ENCODE peak calls at places on chromosomes 5 and 9, in five cellular contexts. U is Caco-2; K is fibroblast of pulmonary artery; L is activated CD8-positive, alpha-beta T cell treated with anti-CD3 and anti-CD28 coated beads for 36 hours; Q is choroid plexus epithelial cell. I is an unnamed sample.

GRCh38 chr5:155394727-155395126 is 381.2 kb downstream of the KIF4B start:
- DNase-seq in U (no peak), K (no peak), L (no peak), Q (no peak), I (no peak)

GRCh38 chr5:120516799-120517198 is 52.7 kb downstream of the PRR16 start:
- DNase-seq in U (no peak), K (peak; percentile 21), L (no peak), Q (peak; percentile 77), I (no peak)

GRCh38 chr5:73759771-73760170 is 133.8 kb downstream of the ARHGEF28 start:
- DNase-seq in U (no peak), K (no peak), L (no peak), Q (no peak), I (no peak)

GRCh38 chr9:744046-744712 is 97.3 kb upstream of the DMRT1 start:
- DNase-seq in U (no peak), K (no peak), L (no peak), Q (no peak), I (no peak)

GRCh38 chr9:33315371-33315770 is 25.1 kb downstream of the NFX1 start:
- DNase-seq in U (no peak), K (no peak), L (no peak), Q (no peak), I (no peak)

GRCh38 chr5:132501961-132502931 is 11.7 kb upstream of the IRF1 start:
- DNase-seq in U (no peak), K (no peak), L (no peak), Q (peak; percentile 64), I (no peak)

GRCh38 chr9:108850293-108850897 is 5.4 kb downstream of the ACTL7B start:
- DNase-seq in U (peak; percentile 17), K (peak; percentile 66), L (no peak), Q (peak; percentile 78), I (peak; percentile 55)

GRCh38 chr5:179227196-179227577 is 118.1 kb downstream of the ADAMTS2 start:
- DNase-seq in U (no peak), K (no peak), L (no peak), Q (peak; percentile 7), I (no peak)

GRCh38 chr5:76402880-76403712 is at the start of gene IQGAP2:
- DNase-seq in U (peak; percentile 90), K (peak; percentile 52), L (peak; percentile 84), Q (peak; percentile 65), I (peak; percentile 91)

GRCh38 chr5:77328926-77329647 is 118.6 kb downstream of the PDE8B start:
- DNase-seq in U (no peak), K (no peak), L (no peak), Q (no peak), I (no peak)

GRCh38 chr5:121949885-121950284 is 11.9 kb upstream of the SRFBP1 start:
- DNase-seq in U (peak; percentile 65), K (peak; percentile 75), L (peak; percentile 30), Q (peak; percentile 79), I (peak; percentile 34)

GRCh38 chr5:23740029-23740428 is 232.6 kb downstream of the PRDM9 start:
- DNase-seq in U (no peak), K (no peak), L (no peak), Q (no peak), I (no peak)

GRCh38 chr9:98730914-98731313 is 22.2 kb upstream of the GABBR2 start:
- DNase-seq in U (no peak), K (no peak), L (no peak), Q (no peak), I (no peak)

DNA sequence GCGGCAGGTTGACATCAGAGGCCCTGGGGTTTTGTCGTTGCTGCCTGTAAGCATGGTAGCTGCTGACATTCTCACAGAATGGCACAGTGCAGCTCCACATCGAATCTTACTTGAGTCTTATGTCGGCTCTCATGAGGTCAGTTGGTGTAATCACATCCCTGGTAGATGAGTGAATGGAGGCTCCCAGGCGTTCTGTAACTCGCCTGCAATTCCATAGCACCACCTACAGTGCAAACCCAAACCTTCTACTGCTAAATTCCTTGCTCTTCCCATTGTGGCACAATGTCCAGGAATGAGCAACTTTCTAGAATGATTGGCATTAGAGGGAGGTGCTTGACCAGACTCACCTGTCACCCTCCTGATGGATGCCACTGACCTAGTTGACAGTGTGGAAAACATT is 578.4 kb downstream of the CCDC171 start:
- DNase-seq in U (no peak), K (peak; percentile 61), L (no peak), Q (peak; percentile 89), I (no peak)
- TF ChIP-seq CTCF in U (no peak), K (peak; percentile 37), L (no peak), Q (peak; percentile 70), I (no peak)

GRCh38 chr9:83988411-83988810 is 7.8 kb downstream of the RMI1 start:
- DNase-seq in U (no peak), K (no peak), L (no peak), Q (no peak), I (no peak)

GRCh38 chr9:83996126-83996525 is 15.5 kb downstream of the RMI1 start:
- DNase-seq in U (no peak), K (no peak), L (no peak), Q (no peak), I (no peak)

GRCh38 chr9:83992901-83993300 is 12.3 kb downstream of the RMI1 start:
- DNase-seq in U (no peak), K (no peak), L (no peak), Q (no peak), I (no peak)

GRCh38 chr9:83991355-83991754 is 10.8 kb downstream of the RMI1 start:
- DNase-seq in U (no peak), K (no peak), L (no peak), Q (no peak), I (no peak)

GRCh38 chr9:83992407-83992806 is 11.8 kb downstream of the RMI1 start:
- DNase-seq in U (peak; percentile 3), K (no peak), L (no peak), Q (peak; percentile 60), I (no peak)
- TF ChIP-seq CTCF in U (no peak), K (no peak), L (no peak), Q (peak; percentile 23), I (no peak)

GRCh38 chr5:157384971-157385709 is 74.9 kb upstream of the NIPAL4 start:
- DNase-seq in U (peak; percentile 65), K (peak; percentile 95), L (no peak), Q (peak; percentile 94), I (no peak)

GRCh38 chr5:157387164-157387563 is 72.8 kb upstream of the NIPAL4 start:
- DNase-seq in U (no peak), K (no peak), L (no peak), Q (no peak), I (no peak)

GRCh38 chr5:157381746-157382145 is 78.3 kb upstream of the NIPAL4 start:
- DNase-seq in U (no peak), K (no peak), L (no peak), Q (no peak), I (no peak)

GRCh38 chr5:157379983-157380382 is 80.0 kb upstream of the NIPAL4 start:
- DNase-seq in U (no peak), K (no peak), L (no peak), Q (no peak), I (no peak)

DNA sequence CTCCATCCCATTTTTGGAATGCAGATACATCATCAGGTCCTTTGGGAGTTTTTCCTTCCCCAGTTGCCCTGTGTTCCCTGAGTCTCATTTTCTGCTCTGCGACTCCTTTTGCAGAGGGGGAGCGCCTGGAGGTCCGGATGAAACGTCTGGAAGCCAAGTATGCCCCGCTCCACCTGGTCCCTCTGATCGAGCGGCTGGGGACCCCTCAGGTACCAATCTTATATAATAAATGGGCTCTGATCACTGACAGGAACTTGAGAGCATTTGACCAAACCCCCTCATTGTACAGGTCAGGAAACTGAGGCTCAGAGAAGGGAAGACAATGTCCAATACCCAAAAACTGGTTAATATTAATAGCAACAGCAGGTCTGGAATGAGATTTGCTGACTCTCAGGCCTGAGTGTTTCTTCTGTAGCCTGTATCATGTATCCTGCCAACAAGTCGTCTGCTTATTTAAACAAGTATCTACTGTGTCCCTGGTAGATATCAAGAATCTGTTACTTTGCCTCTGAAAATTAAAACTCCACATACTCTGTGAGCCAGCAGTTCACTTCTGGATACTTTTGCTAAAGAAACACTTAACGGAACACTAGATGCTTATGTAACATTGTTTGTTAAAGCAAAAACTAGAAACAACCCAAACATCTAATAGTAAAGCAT is 76.7 kb upstream of the NIPAL4 start:
- DNase-seq in U (no peak), K (no peak), L (no peak), Q (peak; percentile 30), I (no peak)
- TF ChIP-seq CTCF in U (no peak), K (no peak), L (no peak), Q (no peak), I (no peak)

GRCh38 chr9:122001491-122002201 is 91.5 kb downstream of the TTLL11 start:
- DNase-seq in U (no peak), K (peak; percentile 21), L (no peak), Q (peak; percentile 97), I (no peak)

GRCh38 chr9:122008559-122008958 is 84.5 kb downstream of the TTLL11 start:
- DNase-seq in U (no peak), K (no peak), L (no peak), Q (no peak), I (no peak)

GRCh38 chr9:122007837-122008236 is 85.3 kb downstream of the TTLL11 start:
- DNase-seq in U (no peak), K (no peak), L (no peak), Q (no peak), I (no peak)

GRCh38 chr9:122004589-122004988 is 88.5 kb downstream of the TTLL11 start:
- DNase-seq in U (no peak), K (no peak), L (no peak), Q (no peak), I (no peak)

DNA sequence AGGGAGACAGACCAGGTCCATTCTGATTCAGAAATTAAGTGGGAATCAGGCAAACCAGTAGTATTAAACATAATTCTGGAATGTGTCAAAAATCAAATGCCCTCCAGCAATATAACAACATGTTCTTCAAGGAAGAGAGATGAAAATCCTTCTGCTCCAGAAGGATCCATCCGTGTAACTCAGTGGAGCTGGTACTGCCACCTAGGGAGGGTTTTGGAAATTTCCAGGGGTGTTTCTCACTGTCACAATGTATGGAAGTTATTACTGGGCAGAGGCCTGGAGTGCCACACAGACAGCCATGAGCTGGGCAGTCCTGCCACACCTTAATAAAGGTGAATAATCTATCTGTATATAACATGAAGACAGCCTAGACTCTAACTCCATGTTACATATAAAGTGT is 87.5 kb downstream of the TTLL11 start:
- DNase-seq in U (peak; percentile 40), K (peak; percentile 44), L (no peak), Q (peak; percentile 45), I (no peak)
- TF ChIP-seq CTCF in U (no peak), K (peak; percentile 65), L (no peak), Q (peak; percentile 67), I (no peak)

DNA sequence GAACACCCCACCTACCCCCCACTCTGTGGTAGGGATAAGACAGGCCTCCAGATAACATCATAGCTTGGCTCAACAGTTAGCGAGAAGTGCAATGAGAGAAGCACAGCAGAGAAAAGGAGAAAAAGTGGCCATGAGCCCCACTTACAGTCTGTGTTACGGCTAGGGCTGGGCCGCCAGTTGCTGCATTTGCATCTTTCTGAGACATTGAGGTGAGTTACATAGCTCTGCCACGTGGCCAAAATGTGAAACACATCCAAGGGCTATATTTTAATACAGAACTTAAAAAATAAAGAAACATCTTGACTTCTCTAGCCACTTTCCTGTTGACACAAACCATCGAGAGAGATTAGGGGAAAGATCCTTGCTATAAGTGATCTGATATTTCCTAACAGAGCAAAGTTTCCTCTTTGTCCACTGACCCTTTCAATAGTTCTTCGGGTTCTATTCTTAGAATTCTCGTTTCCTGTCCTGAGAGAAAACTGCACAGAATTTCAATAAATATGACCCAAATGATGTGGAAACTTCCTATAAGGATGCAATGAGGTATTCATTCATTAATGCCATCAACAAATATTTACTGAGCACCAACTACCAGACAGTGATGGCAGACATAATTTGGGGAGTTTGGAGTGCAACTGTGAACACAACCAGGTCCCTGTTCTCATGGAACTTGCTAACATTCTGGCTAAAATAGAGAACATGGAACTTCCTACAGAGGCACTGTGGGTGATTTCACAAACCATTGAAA is 3.3 kb upstream of the TLE4 start:
- DNase-seq in U (no peak), K (no peak), L (peak; percentile 9), Q (no peak), I (peak; percentile 10)
- TF ChIP-seq CTCF in U (no peak), K (no peak), L (no peak), Q (peak; percentile 15), I (no peak)

GRCh38 chr9:36995927-36996471 is 38.1 kb downstream of the PAX5 start:
- DNase-seq in U (peak; percentile 82), K (peak; percentile 73), L (peak; percentile 71), Q (peak; percentile 79), I (peak; percentile 71)
- TF ChIP-seq CTCF in U (peak; percentile 77), K (peak; percentile 75), L (peak; percentile 65), Q (peak; percentile 87), I (peak; percentile 82)

I was measured in GM20000.